ENCODE peak calls at places on chromosome 2, in ten cellular contexts. One of them, this sample, is unnamed.

GRCh38 chr2:237291138-237291792 is 122.7 kb downstream of the COL6A3 start:
- DNase-seq in pancreas: peak
- DNase-seq in fibroblast of mammary gland: peak
- DNase-seq in lower leg skin: peak
- DNase-seq in thyroid gland: peak
- DNase-seq in foreskin fibroblast: peak
- DNase-seq in endothelial cell of umbilical vein: peak
- DNase-seq in right atrium auricular region: peak
- DNase-seq in upper lobe of right lung: peak
- DNase-seq in GM06990: no peak
- DNase-seq in this sample: no peak

GRCh38 chr2:118050386-118050785 is 36.5 kb upstream of the CCDC93 start:
- DNase-seq in foreskin fibroblast: peak
- DNase-seq in fibroblast of mammary gland: no peak
- DNase-seq in thyroid gland: no peak
- DNase-seq in upper lobe of right lung: no peak
- DNase-seq in endothelial cell of umbilical vein: peak
- DNase-seq in pancreas: no peak
- DNase-seq in lower leg skin: no peak
- DNase-seq in right atrium auricular region: no peak
- DNase-seq in GM06990: no peak
- DNase-seq in this sample: no peak

GRCh38 chr2:43576983-43577892 is 18.6 kb downstream of the THADA start:
- DNase-seq in pancreas: no peak
- DNase-seq in upper lobe of right lung: no peak
- DNase-seq in lower leg skin: no peak
- DNase-seq in GM06990: no peak
- DNase-seq in fibroblast of mammary gland: peak
- DNase-seq in foreskin fibroblast: peak
- DNase-seq in thyroid gland: peak
- DNase-seq in endothelial cell of umbilical vein: peak
- DNase-seq in right atrium auricular region: no peak
- DNase-seq in this sample: peak

GRCh38 chr2:232539298-232540231 is at the start of gene CHRNG:
- DNase-seq in upper lobe of right lung: peak
- DNase-seq in thyroid gland: no peak
- DNase-seq in foreskin fibroblast: no peak
- DNase-seq in lower leg skin: no peak
- DNase-seq in endothelial cell of umbilical vein: no peak
- DNase-seq in GM06990: no peak
- DNase-seq in pancreas: no peak
- DNase-seq in fibroblast of mammary gland: no peak
- DNase-seq in right atrium auricular region: no peak
- DNase-seq in this sample: no peak

GRCh38 chr2:211216221-211216620 is 659.8 kb downstream of the CPS1 start:
- DNase-seq in upper lobe of right lung: no peak
- DNase-seq in pancreas: no peak
- DNase-seq in thyroid gland: no peak
- DNase-seq in fibroblast of mammary gland: no peak
- DNase-seq in right atrium auricular region: no peak
- DNase-seq in GM06990: no peak
- DNase-seq in endothelial cell of umbilical vein: no peak
- DNase-seq in foreskin fibroblast: no peak
- DNase-seq in lower leg skin: no peak
- DNase-seq in this sample: no peak

GRCh38 chr2:223055836-223056235 is 3.8 kb downstream of the KCNE4 start:
- DNase-seq in upper lobe of right lung: no peak
- DNase-seq in right atrium auricular region: no peak
- DNase-seq in thyroid gland: peak
- DNase-seq in endothelial cell of umbilical vein: no peak
- DNase-seq in foreskin fibroblast: no peak
- DNase-seq in lower leg skin: no peak
- DNase-seq in fibroblast of mammary gland: peak
- DNase-seq in GM06990: no peak
- DNase-seq in pancreas: no peak
- DNase-seq in this sample: no peak

GRCh38 chr2:227891673-227892072 is 20.2 kb downstream of the DAW1 start:
- DNase-seq in fibroblast of mammary gland: no peak
- DNase-seq in GM06990: no peak
- DNase-seq in upper lobe of right lung: no peak
- DNase-seq in right atrium auricular region: no peak
- DNase-seq in foreskin fibroblast: no peak
- DNase-seq in thyroid gland: no peak
- DNase-seq in pancreas: no peak
- DNase-seq in endothelial cell of umbilical vein: no peak
- DNase-seq in lower leg skin: no peak
- DNase-seq in this sample: no peak

GRCh38 chr2:161030260-161031063 is 129.8 kb upstream of the TANK start:
- DNase-seq in fibroblast of mammary gland: peak
- DNase-seq in GM06990: no peak
- DNase-seq in upper lobe of right lung: no peak
- DNase-seq in endothelial cell of umbilical vein: no peak
- DNase-seq in right atrium auricular region: no peak
- DNase-seq in pancreas: no peak
- DNase-seq in lower leg skin: peak
- DNase-seq in thyroid gland: peak
- DNase-seq in foreskin fibroblast: peak
- DNase-seq in this sample: no peak

GRCh38 chr2:12861344-12861942 is 144.7 kb downstream of the TRIB2 start:
- DNase-seq in right atrium auricular region: no peak
- DNase-seq in endothelial cell of umbilical vein: peak
- DNase-seq in lower leg skin: no peak
- DNase-seq in fibroblast of mammary gland: peak
- DNase-seq in thyroid gland: no peak
- DNase-seq in pancreas: no peak
- DNase-seq in GM06990: no peak
- DNase-seq in foreskin fibroblast: peak
- DNase-seq in upper lobe of right lung: no peak
- DNase-seq in this sample: no peak

GRCh38 chr2:241364781-241365180 is 8.7 kb downstream of the FARP2 start:
- DNase-seq in right atrium auricular region: no peak
- DNase-seq in lower leg skin: no peak
- DNase-seq in pancreas: no peak
- DNase-seq in upper lobe of right lung: no peak
- DNase-seq in thyroid gland: no peak
- DNase-seq in endothelial cell of umbilical vein: no peak
- DNase-seq in foreskin fibroblast: no peak
- DNase-seq in fibroblast of mammary gland: no peak
- DNase-seq in GM06990: no peak
- DNase-seq in this sample: no peak

GRCh38 chr2:241358470-241358869 is 2.4 kb downstream of the FARP2 start:
- DNase-seq in pancreas: no peak
- DNase-seq in right atrium auricular region: no peak
- DNase-seq in foreskin fibroblast: no peak
- DNase-seq in thyroid gland: no peak
- DNase-seq in lower leg skin: no peak
- DNase-seq in endothelial cell of umbilical vein: peak
- DNase-seq in fibroblast of mammary gland: no peak
- DNase-seq in GM06990: peak
- DNase-seq in upper lobe of right lung: no peak
- DNase-seq in this sample: peak

GRCh38 chr2:241359481-241360045 is 3.5 kb downstream of the FARP2 start:
- DNase-seq in foreskin fibroblast: no peak
- DNase-seq in endothelial cell of umbilical vein: no peak
- DNase-seq in upper lobe of right lung: no peak
- DNase-seq in fibroblast of mammary gland: no peak
- DNase-seq in thyroid gland: no peak
- DNase-seq in lower leg skin: no peak
- DNase-seq in right atrium auricular region: no peak
- DNase-seq in pancreas: no peak
- DNase-seq in GM06990: no peak
- DNase-seq in this sample: no peak

GRCh38 chr2:241368643-241369042 is 12.6 kb downstream of the FARP2 start:
- DNase-seq in GM06990: no peak
- DNase-seq in pancreas: no peak
- DNase-seq in fibroblast of mammary gland: no peak
- DNase-seq in thyroid gland: no peak
- DNase-seq in foreskin fibroblast: no peak
- DNase-seq in lower leg skin: no peak
- DNase-seq in endothelial cell of umbilical vein: no peak
- DNase-seq in upper lobe of right lung: no peak
- DNase-seq in right atrium auricular region: no peak
- DNase-seq in this sample: no peak

GRCh38 chr2:241363316-241363879 is 7.3 kb downstream of the FARP2 start:
- DNase-seq in right atrium auricular region: no peak
- DNase-seq in upper lobe of right lung: no peak
- DNase-seq in pancreas: no peak
- DNase-seq in endothelial cell of umbilical vein: no peak
- DNase-seq in lower leg skin: no peak
- DNase-seq in fibroblast of mammary gland: no peak
- DNase-seq in thyroid gland: no peak
- DNase-seq in GM06990: no peak
- DNase-seq in foreskin fibroblast: no peak
- DNase-seq in this sample: peak
- H3K4me3 ChIP-seq in right atrium auricular region: no peak
- H3K4me3 ChIP-seq in upper lobe of right lung: no peak
- H3K4me3 ChIP-seq in pancreas: no peak
- H3K4me3 ChIP-seq in endothelial cell of umbilical vein: no peak
- H3K4me3 ChIP-seq in lower leg skin: no peak
- H3K4me3 ChIP-seq in fibroblast of mammary gland: no peak
- H3K4me3 ChIP-seq in thyroid gland: no peak
- H3K4me3 ChIP-seq in GM06990: no peak
- H3K4me3 ChIP-seq in foreskin fibroblast: no peak
- H3K4me3 ChIP-seq in this sample: no peak

DNA sequence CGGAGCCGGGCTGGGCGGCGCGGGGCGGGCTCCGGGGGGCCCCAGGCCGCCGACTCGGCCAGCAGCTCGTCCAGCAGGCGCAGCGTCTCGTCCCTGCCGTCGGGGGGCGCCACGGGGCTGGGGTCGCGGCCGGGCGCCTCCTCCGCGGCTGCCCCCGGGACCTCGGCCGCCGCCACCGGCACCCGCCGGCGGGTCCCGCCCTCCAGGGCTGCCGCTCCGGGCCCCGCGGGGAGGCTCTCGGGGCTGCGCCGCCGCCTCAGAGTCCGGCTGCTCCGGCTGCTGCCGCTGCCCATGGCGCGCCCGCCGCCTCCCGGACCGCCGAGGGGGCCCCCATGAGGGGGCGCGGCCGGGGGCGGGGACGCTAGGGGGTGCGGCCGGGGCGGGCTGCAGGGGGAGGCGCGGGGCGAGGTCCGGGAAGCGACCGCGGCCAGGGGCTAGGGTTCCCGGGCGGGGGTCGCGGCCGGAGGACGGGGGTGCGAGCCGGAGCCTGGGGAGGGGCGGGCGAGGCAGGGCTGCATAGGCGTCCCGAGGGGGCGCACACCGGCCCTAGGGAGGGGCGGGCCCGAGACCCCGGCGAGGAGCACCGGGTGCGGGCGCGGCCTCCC is at the start of gene CYS1:
- DNase-seq in upper lobe of right lung: no peak
- DNase-seq in pancreas: peak
- DNase-seq in right atrium auricular region: no peak
- DNase-seq in GM06990: peak
- DNase-seq in thyroid gland: peak
- DNase-seq in endothelial cell of umbilical vein: no peak
- DNase-seq in lower leg skin: no peak
- DNase-seq in fibroblast of mammary gland: no peak
- DNase-seq in foreskin fibroblast: peak
- DNase-seq in this sample: peak
- TF ChIP-seq CTCF in upper lobe of right lung: no peak
- TF ChIP-seq CTCF in pancreas: no peak
- TF ChIP-seq CTCF in right atrium auricular region: peak
- TF ChIP-seq CTCF in GM06990: no peak
- TF ChIP-seq CTCF in thyroid gland: peak
- TF ChIP-seq CTCF in endothelial cell of umbilical vein: no peak
- TF ChIP-seq CTCF in lower leg skin: no peak
- TF ChIP-seq CTCF in fibroblast of mammary gland: no peak
- TF ChIP-seq CTCF in foreskin fibroblast: no peak
- TF ChIP-seq CTCF in this sample: peak

DNA sequence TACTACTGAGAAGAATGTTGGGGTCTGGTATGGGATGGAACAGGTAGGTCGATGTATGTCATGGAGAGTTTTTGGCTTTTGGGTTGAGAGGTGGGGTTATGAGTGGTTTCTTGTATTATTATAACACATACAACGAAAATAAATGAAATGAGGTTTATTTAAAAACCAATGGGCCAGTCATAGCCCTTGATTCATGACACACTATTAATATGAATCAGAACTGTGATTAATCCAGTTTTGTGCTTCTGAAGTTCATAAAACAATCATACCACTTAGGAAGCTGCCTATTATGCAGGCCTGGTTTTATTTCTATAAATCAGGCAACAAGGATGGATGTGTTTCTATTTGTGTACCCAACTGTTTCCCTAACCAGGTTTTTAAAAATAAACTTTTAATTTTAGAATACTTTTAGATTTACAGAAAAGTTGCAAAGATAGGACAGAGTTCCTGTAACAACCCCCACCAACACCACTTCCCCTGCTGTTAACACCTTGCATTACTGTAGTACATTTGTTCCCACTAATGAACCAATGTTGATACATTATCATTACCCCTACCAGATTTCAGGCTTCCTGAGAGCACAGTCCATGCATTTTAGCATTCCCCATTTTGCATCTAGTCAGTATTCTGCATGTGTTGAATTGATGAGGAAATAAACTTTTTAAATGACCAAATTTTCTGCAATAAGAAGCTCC is 37.5 kb upstream of the NCOA1 start:
- DNase-seq in fibroblast of mammary gland: peak
- DNase-seq in foreskin fibroblast: no peak
- DNase-seq in endothelial cell of umbilical vein: no peak
- DNase-seq in pancreas: no peak
- DNase-seq in lower leg skin: no peak
- DNase-seq in right atrium auricular region: no peak
- DNase-seq in upper lobe of right lung: no peak
- DNase-seq in thyroid gland: no peak
- DNase-seq in GM06990: no peak
- DNase-seq in this sample: no peak
- H3K4me3 ChIP-seq in fibroblast of mammary gland: no peak
- H3K4me3 ChIP-seq in foreskin fibroblast: peak
- H3K4me3 ChIP-seq in endothelial cell of umbilical vein: no peak
- H3K4me3 ChIP-seq in pancreas: no peak
- H3K4me3 ChIP-seq in lower leg skin: no peak
- H3K4me3 ChIP-seq in right atrium auricular region: no peak
- H3K4me3 ChIP-seq in upper lobe of right lung: peak
- H3K4me3 ChIP-seq in thyroid gland: no peak
- H3K4me3 ChIP-seq in GM06990: no peak
- H3K4me3 ChIP-seq in this sample: no peak

DNA sequence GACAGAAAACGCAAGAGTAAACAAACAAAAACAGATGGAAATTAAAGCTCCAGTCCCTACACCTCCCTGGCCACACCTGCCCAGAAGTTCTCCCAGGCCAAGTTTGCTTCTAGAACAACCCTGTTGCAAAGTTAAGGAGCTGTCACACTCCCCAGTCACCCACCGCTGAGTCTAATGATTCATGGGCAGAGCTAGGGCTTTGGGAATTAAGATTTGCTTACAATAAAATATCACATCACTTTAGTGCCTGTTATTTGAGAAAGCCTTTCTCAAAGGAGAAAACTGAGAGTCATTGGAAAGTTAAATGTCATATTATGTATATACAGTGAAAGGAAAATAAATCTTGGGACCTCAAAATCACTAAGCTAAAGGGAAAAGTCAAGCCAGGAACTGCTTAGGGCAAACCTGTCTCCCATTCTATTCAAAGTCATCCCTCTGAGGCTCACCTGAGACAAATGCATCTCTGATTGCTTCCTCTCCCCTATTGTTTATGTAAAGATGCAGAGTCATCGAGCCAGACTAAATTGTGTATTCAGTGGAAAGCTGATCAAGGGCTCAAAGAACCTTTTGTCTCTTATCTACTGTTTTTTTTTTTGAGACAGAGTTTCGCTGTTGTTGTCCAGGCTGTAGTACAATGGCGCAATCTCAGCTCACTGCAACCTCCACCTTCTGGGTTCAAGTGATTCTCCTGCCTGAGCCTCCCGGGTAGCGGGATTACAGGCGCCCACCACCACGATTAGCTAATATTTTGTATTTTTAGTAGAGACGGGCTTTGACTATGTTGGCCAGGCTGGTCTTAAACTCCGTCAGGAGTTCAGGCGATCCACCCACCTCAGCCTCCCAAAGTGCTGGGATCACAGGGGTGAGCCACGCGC is 2.8 kb downstream of the CRYGB start:
- DNase-seq in lower leg skin: no peak
- DNase-seq in upper lobe of right lung: no peak
- DNase-seq in endothelial cell of umbilical vein: no peak
- DNase-seq in right atrium auricular region: no peak
- DNase-seq in thyroid gland: no peak
- DNase-seq in pancreas: no peak
- DNase-seq in foreskin fibroblast: no peak
- DNase-seq in fibroblast of mammary gland: no peak
- DNase-seq in GM06990: no peak
- DNase-seq in this sample: no peak
- TF ChIP-seq CTCF in lower leg skin: no peak
- TF ChIP-seq CTCF in upper lobe of right lung: no peak
- TF ChIP-seq CTCF in endothelial cell of umbilical vein: no peak
- TF ChIP-seq CTCF in right atrium auricular region: no peak
- TF ChIP-seq CTCF in thyroid gland: no peak
- TF ChIP-seq CTCF in pancreas: no peak
- TF ChIP-seq CTCF in foreskin fibroblast: no peak
- TF ChIP-seq CTCF in fibroblast of mammary gland: no peak
- TF ChIP-seq CTCF in GM06990: no peak
- TF ChIP-seq CTCF in this sample: no peak

This sample was measured in GM12865.